ENCODE peak calls at places on chromosomes 1 and 21, in six cellular contexts. Y is brain microvascular endothelial cell, U is body of pancreas, S is A549, E is LNCaP clone FGC, I is left lung. Z is an unnamed sample.

GRCh38 chr1:179953974-179954493 is 576 bp upstream of the CEP350 start:
- DNase-seq in Y (peak; percentile 43), U (peak; percentile 21), S (peak; percentile 62), E (no peak), I (peak; percentile 46), Z (no peak)

GRCh38 chr1:92958203-92958970 is 2.9 kb downstream of the DIPK1A start:
- DNase-seq in Y (no peak), U (no peak), S (no peak), E (no peak), I (no peak), Z (no peak)

GRCh38 chr21:41163086-41163485 is 4.9 kb upstream of the BACE2 start:
- DNase-seq in S (no peak), E (no peak), I (no peak), Y (no peak), U (no peak), Z (no peak)

GRCh38 chr1:119547805-119548204 is 40.8 kb downstream of the HSD3B1 start:
- DNase-seq in I (no peak), E (no peak), U (no peak), S (no peak), Y (no peak), Z (no peak)

GRCh38 chr21:34936874-34937563 is 112.1 kb downstream of the RUNX1 start:
- DNase-seq in S (no peak), I (no peak), Y (no peak), U (no peak), E (no peak), Z (no peak)

GRCh38 chr1:219587401-219587800 is 25.5 kb downstream of the ZC3H11B start:
- DNase-seq in I (no peak), Y (no peak), E (no peak), S (no peak), U (no peak), Z (no peak)

GRCh38 chr1:184088037-184088436 is 36.5 kb downstream of the TSEN15 start:
- DNase-seq in Y (no peak), U (no peak), E (no peak), I (no peak), S (no peak), Z (no peak)

GRCh38 chr1:45455162-45455561 is 35.8 kb downstream of the TESK2 start:
- DNase-seq in S (no peak), E (no peak), U (no peak), I (no peak), Y (no peak), Z (no peak)

GRCh38 chr1:17439250-17440073 is at the start of gene RCC2:
- DNase-seq in Y (peak; percentile 53), S (peak; percentile 79), U (peak; percentile 63), E (peak; percentile 27), I (peak; percentile 68), Z (peak; percentile 72)
- TF ChIP-seq CTCF in Y (peak; percentile 2), S (peak; percentile 48), U (no peak), E (peak; percentile 23), I (peak; percentile 6), Z (peak; percentile 17)

GRCh38 chr1:172603816-172604215 is 55.1 kb upstream of the FASLG start:
- DNase-seq in E (no peak), S (no peak), U (no peak), I (no peak), Y (no peak), Z (no peak)
- H3K4me3 ChIP-seq in E (no peak overlapping the region), S (no peak overlapping the region), U (no peak overlapping the region), I (no peak overlapping the region), Y (no peak overlapping the region), Z (no peak overlapping the region)

GRCh38 chr1:32200226-32201010 is at the start of gene CCDC28B:
- DNase-seq in I (peak; percentile 62), S (no peak), U (peak; percentile 53), E (no peak), Y (peak; percentile 68), Z (no peak)

GRCh38 chr1:32198237-32199042 is 2.0 kb upstream of the CCDC28B start:
- DNase-seq in I (no peak), S (no peak), U (no peak), E (no peak), Y (no peak), Z (no peak)

GRCh38 chr1:32199043-32199716 is 1.2 kb upstream of the CCDC28B start:
- DNase-seq in U (no peak), E (no peak), Y (no peak), S (no peak), I (no peak), Z (no peak)

GRCh38 chr1:32199717-32200072 is 700 bp upstream of the CCDC28B start:
- DNase-seq in I (no peak), E (no peak), S (no peak), U (peak; percentile 91), Y (no peak), Z (peak; percentile 70)

DNA sequence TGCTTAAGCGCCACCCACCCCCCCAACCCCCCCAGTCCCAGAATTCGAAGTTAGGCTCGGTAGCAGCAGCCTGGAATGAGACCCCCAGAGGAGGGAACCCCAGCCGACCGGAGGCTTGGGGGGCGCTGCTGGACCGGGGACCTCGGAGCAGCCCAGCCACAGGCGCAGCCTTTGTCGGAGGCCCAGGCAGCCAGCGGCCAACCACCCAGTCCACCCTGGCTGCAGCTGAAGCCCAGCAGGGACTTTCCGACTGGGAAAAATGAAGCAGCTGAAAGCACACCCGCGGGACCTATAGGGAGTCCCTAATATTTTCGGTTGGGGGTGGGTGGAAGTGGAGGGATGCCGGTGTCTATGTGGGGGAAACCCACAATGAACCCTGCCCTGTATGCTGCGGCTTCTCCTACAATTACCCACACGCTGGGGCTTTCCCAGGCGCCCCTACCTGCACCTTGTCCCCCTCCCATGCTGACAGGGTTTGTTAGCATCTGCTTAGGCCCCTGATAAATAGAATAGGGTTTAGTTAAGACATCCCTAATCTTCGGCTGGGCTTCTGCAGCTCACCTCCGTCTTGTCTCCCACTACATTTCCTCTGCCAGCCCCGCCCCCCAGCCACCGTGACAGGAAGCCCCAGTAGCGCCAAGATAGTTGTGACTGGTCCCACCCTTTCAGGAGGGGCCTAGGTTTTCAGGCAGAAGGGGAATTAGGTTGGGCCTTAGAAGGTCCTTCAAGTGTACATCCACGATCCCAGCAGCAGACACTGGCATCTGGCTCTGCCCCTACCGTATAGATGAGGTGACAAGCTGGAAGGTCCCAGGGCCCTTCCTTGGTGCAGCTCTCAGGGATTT is 838 bp downstream of the CCDC28B start:
- DNase-seq in Y (peak; percentile 42), I (peak; percentile 63), S (no peak), E (no peak), U (peak; percentile 75), Z (peak; percentile 70)
- TF ChIP-seq CTCF in Y (peak; percentile 38), I (no peak), S (no peak), E (no peak), U (no peak), Z (no peak)

GRCh38 chr1:38815903-38816627 is 43.5 kb downstream of the RRAGC start:
- DNase-seq in E (no peak), U (no peak), I (no peak), S (no peak), Y (no peak), Z (no peak)

GRCh38 chr1:38817267-38817957 is 42.2 kb downstream of the RRAGC start:
- DNase-seq in I (no peak), E (no peak), U (no peak), S (no peak), Y (no peak), Z (no peak)

GRCh38 chr1:38819516-38819915 is 40.1 kb downstream of the RRAGC start:
- DNase-seq in Y (no peak), S (no peak), I (no peak), E (no peak), U (no peak), Z (no peak)

GRCh38 chr1:38818706-38819439 is 40.7 kb downstream of the RRAGC start:
- DNase-seq in E (no peak), Y (no peak), I (no peak), U (no peak), S (no peak), Z (no peak)

GRCh38 chr1:38817958-38818705 is 41.4 kb downstream of the RRAGC start:
- DNase-seq in E (no peak), I (no peak), Y (no peak), S (no peak), U (no peak), Z (no peak)
- H3K4me3 ChIP-seq in E (peak overlapping the region; percentile 28), I (peak overlapping the region; percentile 24), Y (peak overlapping the region; percentile 24), S (peak overlapping the region; percentile 45), U (no peak overlapping the region), Z (peak overlapping the region; percentile 5)

GRCh38 chr1:217965156-217965786 is 319.8 kb upstream of the RRP15 start:
- DNase-seq in Y (no peak), I (no peak), E (no peak), S (no peak), U (no peak), Z (no peak)

GRCh38 chr1:217968085-217968484 is 317.0 kb upstream of the RRP15 start:
- DNase-seq in Y (no peak), S (no peak), U (no peak), I (no peak), E (no peak), Z (no peak)

GRCh38 chr1:217969428-217969827 is 315.7 kb upstream of the RRP15 start:
- DNase-seq in E (no peak), U (no peak), Y (no peak), S (no peak), I (no peak), Z (no peak)
- TF ChIP-seq CTCF in E (no peak), U (no peak), Y (no peak), S (no peak), I (no peak), Z (no peak)

DNA sequence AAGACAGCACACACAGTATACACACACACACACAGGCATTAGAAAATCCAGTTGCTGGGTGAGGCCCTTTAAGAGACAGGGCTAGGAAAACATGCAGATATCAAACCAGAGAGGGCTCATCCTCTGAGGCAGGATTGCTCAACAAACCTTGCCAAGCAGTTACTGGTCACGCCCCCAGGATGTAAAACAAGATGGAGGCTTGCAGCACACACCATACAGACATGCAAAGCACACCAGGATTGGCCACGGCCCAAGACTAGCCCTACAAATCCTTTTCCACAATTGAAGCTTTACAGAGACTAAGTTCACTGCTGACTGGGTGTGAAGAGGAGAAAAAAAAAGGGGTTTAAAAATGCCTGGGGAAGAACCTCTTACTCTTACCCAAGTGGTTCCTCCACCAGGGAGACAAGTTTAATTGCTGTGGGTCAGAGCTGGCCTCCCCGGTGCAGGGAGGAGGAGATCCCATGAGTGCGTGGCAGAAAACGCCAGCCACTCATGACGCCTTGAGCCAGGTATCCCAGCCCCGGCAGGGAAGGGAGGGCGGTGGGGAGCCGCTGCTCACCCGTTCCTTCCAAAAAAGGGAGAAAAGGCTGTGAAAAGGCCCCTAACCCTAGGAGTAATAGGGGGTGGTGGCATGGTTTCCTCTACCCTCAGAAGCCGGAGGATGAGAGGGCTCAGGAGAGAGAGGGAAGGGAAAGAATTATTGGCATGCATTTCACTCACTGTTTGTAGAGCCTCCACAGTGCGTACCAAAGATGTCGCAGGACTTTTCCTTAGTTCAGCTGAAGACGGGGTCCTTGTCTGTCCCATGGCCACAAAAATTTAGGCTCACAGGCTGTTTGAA is 594.6 kb upstream of the ZP4 start:
- DNase-seq in Y (peak; percentile 94), U (no peak), S (peak; percentile 43), E (peak; percentile 1), I (no peak), Z (no peak)
- H3K4me3 ChIP-seq in Y (peak overlapping the region; percentile 58), U (no peak overlapping the region), S (peak overlapping the region; percentile 35), E (peak overlapping the region; percentile 21), I (peak overlapping the region; percentile 4), Z (no peak overlapping the region)

GRCh38 chr1:25042876-25043580 is 113.0 kb upstream of the RUNX3 start:
- DNase-seq in Y (no peak), U (no peak), I (no peak), S (no peak), E (no peak), Z (no peak)
- TF ChIP-seq CTCF in Y (no peak), U (no peak), I (no peak), S (no peak), E (no peak), Z (no peak)

GRCh38 chr1:22365331-22366295 is 86.0 kb upstream of the ZBTB40 start:
- DNase-seq in S (no peak), I (no peak), E (no peak), U (no peak), Y (peak; percentile 34), Z (no peak)
- H3K4me3 ChIP-seq in S (no peak overlapping the region), I (no peak overlapping the region), E (no peak overlapping the region), U (no peak overlapping the region), Y (no peak overlapping the region), Z (no peak overlapping the region)

Z was measured in right lobe of liver.